ENCODE peak calls at places on chromosomes 6 and 20, in five cellular contexts. One of them, this sample, is unnamed.

GRCh38 chr6:127177030-127177928 is 58.8 kb downstream of the RSPO3 start:
- DNase-seq in H9: no peak
- DNase-seq in mesenchymal stem cell: peak; percentile 70
- DNase-seq in H1: no peak
- DNase-seq in trophoblast cell: no peak
- DNase-seq in this sample: no peak

GRCh38 chr6:108947114-108947854 is 99.1 kb downstream of the ARMC2 start:
- DNase-seq in H9: no peak
- DNase-seq in mesenchymal stem cell: peak; percentile 69
- DNase-seq in H1: no peak
- DNase-seq in trophoblast cell: peak; percentile 88
- DNase-seq in this sample: no peak

GRCh38 chr6:117317261-117317660 is 51.9 kb downstream of the VGLL2 start:
- DNase-seq in H9: no peak
- DNase-seq in mesenchymal stem cell: peak; percentile 17
- DNase-seq in H1: no peak
- DNase-seq in trophoblast cell: peak; percentile 71
- DNase-seq in this sample: no peak

GRCh38 chr6:157571995-157572394 is 191.0 kb downstream of the ZDHHC14 start:
- DNase-seq in H9: no peak
- DNase-seq in mesenchymal stem cell: no peak
- DNase-seq in H1: no peak
- DNase-seq in trophoblast cell: no peak
- DNase-seq in this sample: no peak

GRCh38 chr20:43726811-43727338 is at the start of gene GTSF1L:
- DNase-seq in H9: no peak
- DNase-seq in mesenchymal stem cell: no peak
- DNase-seq in H1: no peak
- DNase-seq in trophoblast cell: no peak
- DNase-seq in this sample: no peak

GRCh38 chr20:5770987-5771318 is 20.8 kb downstream of the SHLD1 start:
- DNase-seq in H9: no peak
- DNase-seq in mesenchymal stem cell: no peak
- DNase-seq in H1: no peak
- DNase-seq in trophoblast cell: no peak
- DNase-seq in this sample: no peak

GRCh38 chr6:110999634-111000270 is 17.9 kb downstream of the RPF2 start:
- DNase-seq in H9: no peak
- DNase-seq in mesenchymal stem cell: peak; percentile 56
- DNase-seq in H1: no peak
- DNase-seq in trophoblast cell: peak; percentile 72
- DNase-seq in this sample: no peak

GRCh38 chr6:41442800-41443501 is 103.2 kb upstream of the FOXP4 start:
- DNase-seq in H9: peak; percentile 89
- DNase-seq in mesenchymal stem cell: peak; percentile 52
- DNase-seq in H1: peak; percentile 71
- DNase-seq in trophoblast cell: no peak
- DNase-seq in this sample: no peak

GRCh38 chr20:64113444-64113775 is 6.0 kb upstream of the NPBWR2 start:
- DNase-seq in H9: no peak
- DNase-seq in mesenchymal stem cell: no peak
- DNase-seq in H1: no peak
- DNase-seq in trophoblast cell: no peak
- DNase-seq in this sample: no peak

GRCh38 chr6:42093582-42094329 is 43.4 kb downstream of the TAF8 start:
- DNase-seq in H9: peak; percentile 76
- DNase-seq in mesenchymal stem cell: peak; percentile 28
- DNase-seq in H1: no peak
- DNase-seq in trophoblast cell: peak; percentile 15
- DNase-seq in this sample: no peak

GRCh38 chr6:130050230-130050629 is 31.8 kb downstream of the L3MBTL3 start:
- DNase-seq in H9: no peak
- DNase-seq in mesenchymal stem cell: peak; percentile 10
- DNase-seq in H1: no peak
- DNase-seq in trophoblast cell: no peak
- DNase-seq in this sample: no peak

GRCh38 chr6:20413826-20414225 is 12.1 kb downstream of the E2F3 start:
- DNase-seq in H9: no peak
- DNase-seq in mesenchymal stem cell: no peak
- DNase-seq in H1: no peak
- DNase-seq in trophoblast cell: no peak
- DNase-seq in this sample: no peak

GRCh38 chr6:131362696-131363095 is 210.3 kb upstream of the ARG1 start:
- DNase-seq in H9: no peak
- DNase-seq in mesenchymal stem cell: no peak
- DNase-seq in H1: no peak
- DNase-seq in trophoblast cell: no peak
- DNase-seq in this sample: no peak

GRCh38 chr6:72911463-72912153 is 289.7 kb downstream of the KCNQ5 start:
- DNase-seq in H9: no peak
- DNase-seq in mesenchymal stem cell: no peak
- DNase-seq in H1: no peak
- DNase-seq in trophoblast cell: no peak
- DNase-seq in this sample: no peak

GRCh38 chr6:166502453-166502852 is 84.0 kb downstream of the RAMACL start:
- DNase-seq in H9: no peak
- DNase-seq in mesenchymal stem cell: no peak
- DNase-seq in H1: no peak
- DNase-seq in trophoblast cell: no peak
- DNase-seq in this sample: no peak
- H2BK12ac ChIP-seq in H9: no peak overlapping the region
- H2BK12ac ChIP-seq in mesenchymal stem cell: no peak overlapping the region
- H2BK12ac ChIP-seq in H1: no peak overlapping the region
- H2BK12ac ChIP-seq in trophoblast cell: no peak overlapping the region
- H2BK12ac ChIP-seq in this sample: no peak overlapping the region

GRCh38 chr20:45463709-45464108 is 5.8 kb upstream of the WFDC2 start:
- DNase-seq in H9: no peak
- DNase-seq in mesenchymal stem cell: no peak
- DNase-seq in H1: no peak
- DNase-seq in trophoblast cell: no peak
- DNase-seq in this sample: no peak

GRCh38 chr20:45461225-45461624 is 8.3 kb upstream of the WFDC2 start:
- DNase-seq in H9: no peak
- DNase-seq in mesenchymal stem cell: no peak
- DNase-seq in H1: no peak
- DNase-seq in trophoblast cell: no peak
- DNase-seq in this sample: no peak

GRCh38 chr20:45462711-45463110 is 6.8 kb upstream of the WFDC2 start:
- DNase-seq in H9: no peak
- DNase-seq in mesenchymal stem cell: no peak
- DNase-seq in H1: no peak
- DNase-seq in trophoblast cell: no peak
- DNase-seq in this sample: no peak

GRCh38 chr20:45465492-45466266 is 3.9 kb upstream of the WFDC2 start:
- DNase-seq in H9: no peak
- DNase-seq in mesenchymal stem cell: no peak
- DNase-seq in H1: no peak
- DNase-seq in trophoblast cell: no peak
- DNase-seq in this sample: no peak

DNA sequence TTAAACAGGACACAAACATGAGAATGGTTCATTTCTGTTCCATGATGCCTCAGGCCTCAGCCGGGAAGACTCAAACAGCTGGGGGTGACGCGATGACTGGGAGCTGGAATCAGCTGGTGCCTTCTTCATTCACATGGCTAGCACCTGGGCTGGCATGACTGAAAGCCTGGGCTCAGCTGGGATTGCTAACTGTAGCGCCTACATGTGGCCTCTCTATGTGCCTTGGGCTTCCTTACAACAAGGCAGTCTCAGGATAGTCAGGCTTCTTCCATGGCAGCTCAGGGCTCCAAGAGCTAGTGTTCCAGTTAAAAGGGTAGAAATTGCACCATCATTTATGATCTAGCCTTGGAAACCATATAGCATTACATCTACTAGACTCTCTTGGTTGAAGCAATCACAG is 6.4 kb upstream of the WFDC2 start:
- DNase-seq in H9: peak; percentile 50
- DNase-seq in mesenchymal stem cell: no peak
- DNase-seq in H1: no peak
- DNase-seq in trophoblast cell: no peak
- DNase-seq in this sample: no peak
- H2BK12ac ChIP-seq in H9: no peak overlapping the region
- H2BK12ac ChIP-seq in mesenchymal stem cell: no peak overlapping the region
- H2BK12ac ChIP-seq in H1: no peak overlapping the region
- H2BK12ac ChIP-seq in trophoblast cell: no peak overlapping the region
- H2BK12ac ChIP-seq in this sample: no peak overlapping the region

GRCh38 chr20:56897318-56897962 is 268.3 kb downstream of the TFAP2C start:
- DNase-seq in H9: peak; percentile 58
- DNase-seq in mesenchymal stem cell: no peak
- DNase-seq in H1: no peak
- DNase-seq in trophoblast cell: no peak
- DNase-seq in this sample: no peak
- H2BK12ac ChIP-seq in H9: no peak overlapping the region
- H2BK12ac ChIP-seq in mesenchymal stem cell: no peak overlapping the region
- H2BK12ac ChIP-seq in H1: peak overlapping the region; percentile 86
- H2BK12ac ChIP-seq in trophoblast cell: no peak overlapping the region
- H2BK12ac ChIP-seq in this sample: no peak overlapping the region

GRCh38 chr6:54907316-54907715 is 60.7 kb downstream of the FAM83B start:
- DNase-seq in H9: no peak
- DNase-seq in mesenchymal stem cell: no peak
- DNase-seq in H1: no peak
- DNase-seq in trophoblast cell: no peak
- DNase-seq in this sample: no peak
- H2BK12ac ChIP-seq in H9: no peak overlapping the region
- H2BK12ac ChIP-seq in mesenchymal stem cell: no peak overlapping the region
- H2BK12ac ChIP-seq in H1: no peak overlapping the region
- H2BK12ac ChIP-seq in trophoblast cell: no peak overlapping the region
- H2BK12ac ChIP-seq in this sample: no peak overlapping the region

This sample was measured in neuronal stem cell.